ENCODE peak calls at places on chromosomes 3 and 15, in ten cellular contexts. X is HEK293T; F is aorta; Z is NAMALWA; M is KBM-7; K is pulmonary artery endothelial cell; O is fibroblast of lung; G is Right ventricle myocardium superior; V is CD8-positive, alpha-beta T cell; Y is neural progenitor cell. E is an unnamed sample.

GRCh38 chr15:90441011-90441410 is 53.0 kb downstream of the IQGAP1 start:
- DNase-seq in K (no peak), V (no peak), X (no peak), G (no peak), O (no peak), M (no peak), Z (no peak), F (no peak), Y (no peak), E (peak)

GRCh38 chr15:41513282-41514227 is at the start of gene LTK:
- DNase-seq in V (peak), X (peak), Y (peak), K (no peak), F (no peak), Z (peak), M (no peak), O (no peak), G (no peak), E (no peak)

GRCh38 chr3:197303452-197303851 is 5.0 kb upstream of the DLG1 start:
- DNase-seq in X (no peak), K (no peak), O (no peak), G (no peak), F (no peak), Z (no peak), Y (no peak), M (no peak), V (no peak), E (no peak)

GRCh38 chr3:112770026-112770626 is 76.5 kb downstream of the CD200R1L start:
- DNase-seq in G (peak), Y (no peak), X (no peak), F (no peak), M (no peak), V (no peak), O (peak), Z (peak), K (no peak), E (no peak)

GRCh38 chr3:72487078-72487765 is 361.0 kb downstream of the SHQ1 start:
- DNase-seq in X (peak), O (peak), G (peak), V (no peak), Y (no peak), K (peak), F (peak), Z (no peak), M (peak), E (no peak)

GRCh38 chr15:78638658-78639314 is 2.2 kb downstream of the CHRNB4 start:
- DNase-seq in Z (peak), O (peak), Y (peak), K (no peak), G (no peak), F (no peak), M (peak), X (peak), V (peak), E (peak)

GRCh38 chr3:126345231-126345630 is 12.0 kb downstream of the KLF15 start:
- DNase-seq in K (no peak), Y (no peak), O (no peak), V (no peak), Z (no peak), X (no peak), M (no peak), G (no peak), F (no peak), E (no peak)

GRCh38 chr3:8451696-8452095 is 49.9 kb upstream of the LMCD1 start:
- DNase-seq in K (no peak), M (no peak), F (no peak), G (no peak), Z (no peak), X (no peak), Y (no peak), O (no peak), V (no peak), E (no peak)

GRCh38 chr3:101281616-101282015 is 38.8 kb downstream of the IMPG2 start:
- DNase-seq in Z (no peak), X (no peak), F (no peak), Y (peak), M (no peak), O (no peak), G (no peak), V (no peak), K (no peak), E (no peak)

GRCh38 chr3:44055951-44056350 is 185.7 kb upstream of the TOPAZ1 start:
- DNase-seq in Z (no peak), M (no peak), O (peak), F (no peak), K (no peak), X (no peak), G (no peak), V (no peak), Y (no peak), E (no peak)

GRCh38 chr15:98715890-98716443 is 67.6 kb downstream of the IGF1R start:
- DNase-seq in G (no peak), O (no peak), K (no peak), F (no peak), Y (no peak), V (no peak), Z (no peak), M (no peak), X (no peak), E (no peak)

GRCh38 chr15:66919421-66919820 is 146.0 kb upstream of the SMAD3 start:
- DNase-seq in K (no peak), O (no peak), M (no peak), V (no peak), Z (no peak), X (no peak), Y (no peak), F (no peak), G (no peak), E (peak)

GRCh38 chr3:124281453-124282316 is 289.8 kb upstream of the ROPN1 start:
- DNase-seq in X (peak), O (peak), Z (peak), V (no peak), G (no peak), K (no peak), M (peak), F (no peak), Y (peak), E (peak)

GRCh38 chr3:39193391-39193790 is 996 bp upstream of the XIRP1 start:
- DNase-seq in K (no peak), Z (no peak), X (no peak), G (no peak), V (no peak), M (no peak), F (no peak), O (no peak), Y (no peak), E (no peak)

GRCh38 chr3:192772495-192772894 is 45.2 kb upstream of the FGF12 start:
- DNase-seq in Z (no peak), O (no peak), F (no peak), K (no peak), G (peak), X (peak), M (peak), V (no peak), Y (peak), E (peak)

GRCh38 chr15:73329501-73330200 is 39.1 kb downstream of the HCN4 start:
- DNase-seq in X (no peak), O (no peak), M (no peak), Z (no peak), Y (no peak), G (no peak), K (no peak), F (peak), V (no peak), E (no peak)

GRCh38 chr3:56787258-56787777 is 14.4 kb downstream of the ARHGEF3 start:
- DNase-seq in O (no peak), G (no peak), F (no peak), K (no peak), Y (no peak), Z (no peak), V (no peak), M (no peak), X (no peak), E (no peak)

GRCh38 chr3:16496408-16497222 is 16.9 kb downstream of the RFTN1 start:
- DNase-seq in G (no peak), Y (no peak), M (no peak), Z (no peak), O (no peak), F (no peak), V (no peak), K (no peak), X (no peak), E (no peak)

GRCh38 chr15:39580630-39581500 is at the start of gene THBS1:
- DNase-seq in Z (no peak), X (peak), V (peak), G (peak), Y (peak), O (peak), F (peak), K (peak), M (no peak), E (peak)

GRCh38 chr3:128410669-128411573 is 55.8 kb downstream of the DNAJB8 start:
- DNase-seq in F (no peak), O (no peak), M (no peak), Z (no peak), X (no peak), G (no peak), K (no peak), Y (no peak), V (no peak), E (no peak)

GRCh38 chr15:25624504-25625172 is 185.8 kb upstream of the UBE3A start:
- DNase-seq in Y (no peak), K (no peak), F (no peak), O (no peak), G (peak), M (no peak), V (no peak), X (no peak), Z (no peak), E (no peak)